ENCODE peak calls at places on chromosomes 5 and 9, in four cellular contexts. One of them, this sample, is unnamed.

GRCh38 chr5:4837489-4838058 is 302.6 kb upstream of the ADAMTS16 start:
- DNase-seq in A549: no peak
- DNase-seq in activated naive CD4-positive, alpha-beta T cell treated with anti-CD3 and anti-CD28 coated beads for 36 hours: no peak
- DNase-seq in COLO829: no peak
- DNase-seq in this sample: no peak

GRCh38 chr9:69308217-69308931 is 16.6 kb upstream of the ENTREP1 start:
- DNase-seq in A549: no peak
- DNase-seq in COLO829: no peak
- DNase-seq in activated naive CD4-positive, alpha-beta T cell treated with anti-CD3 and anti-CD28 coated beads for 36 hours: no peak
- DNase-seq in this sample: no peak

GRCh38 chr5:148682283-148683026 is 28.1 kb upstream of the HTR4 start:
- DNase-seq in COLO829: no peak
- DNase-seq in activated naive CD4-positive, alpha-beta T cell treated with anti-CD3 and anti-CD28 coated beads for 36 hours: no peak
- DNase-seq in A549: no peak
- DNase-seq in this sample: no peak

GRCh38 chr5:1405539-1406530 is 39.4 kb downstream of the SLC6A3 start:
- DNase-seq in A549: no peak
- DNase-seq in COLO829: no peak
- DNase-seq in activated naive CD4-positive, alpha-beta T cell treated with anti-CD3 and anti-CD28 coated beads for 36 hours: no peak
- DNase-seq in this sample: no peak

GRCh38 chr5:84729326-84729725 is 344.6 kb upstream of the EDIL3 start:
- DNase-seq in COLO829: no peak
- DNase-seq in A549: peak; percentile 9
- DNase-seq in activated naive CD4-positive, alpha-beta T cell treated with anti-CD3 and anti-CD28 coated beads for 36 hours: no peak
- DNase-seq in this sample: no peak

GRCh38 chr5:136018814-136019777 is 9.7 kb upstream of the TGFBI start:
- DNase-seq in activated naive CD4-positive, alpha-beta T cell treated with anti-CD3 and anti-CD28 coated beads for 36 hours: no peak
- DNase-seq in COLO829: peak; percentile 50
- DNase-seq in A549: peak; percentile 80
- DNase-seq in this sample: peak; percentile 96

GRCh38 chr5:132009706-132010405 is 1.6 kb downstream of the ACSL6 start:
- DNase-seq in A549: no peak
- DNase-seq in activated naive CD4-positive, alpha-beta T cell treated with anti-CD3 and anti-CD28 coated beads for 36 hours: no peak
- DNase-seq in COLO829: no peak
- DNase-seq in this sample: no peak

GRCh38 chr5:90022002-90022710 is 387.4 kb downstream of the CETN3 start:
- DNase-seq in A549: no peak
- DNase-seq in COLO829: no peak
- DNase-seq in activated naive CD4-positive, alpha-beta T cell treated with anti-CD3 and anti-CD28 coated beads for 36 hours: no peak
- DNase-seq in this sample: peak; percentile 1

GRCh38 chr5:99019812-99020697 is 91.2 kb upstream of the CHD1 start:
- DNase-seq in activated naive CD4-positive, alpha-beta T cell treated with anti-CD3 and anti-CD28 coated beads for 36 hours: no peak
- DNase-seq in COLO829: peak; percentile 88
- DNase-seq in A549: peak; percentile 40
- DNase-seq in this sample: peak; percentile 94

GRCh38 chr9:136055715-136056545 is 39.2 kb downstream of the NACC2 start:
- DNase-seq in COLO829: no peak
- DNase-seq in activated naive CD4-positive, alpha-beta T cell treated with anti-CD3 and anti-CD28 coated beads for 36 hours: peak; percentile 54
- DNase-seq in A549: no peak
- DNase-seq in this sample: no peak

GRCh38 chr5:6419340-6419852 is 29.3 kb upstream of the UBE2QL1 start:
- DNase-seq in activated naive CD4-positive, alpha-beta T cell treated with anti-CD3 and anti-CD28 coated beads for 36 hours: no peak
- DNase-seq in A549: peak; percentile 30
- DNase-seq in COLO829: no peak
- DNase-seq in this sample: no peak

GRCh38 chr5:174654442-174654841 is 69.9 kb upstream of the MSX2 start:
- DNase-seq in A549: no peak
- DNase-seq in activated naive CD4-positive, alpha-beta T cell treated with anti-CD3 and anti-CD28 coated beads for 36 hours: no peak
- DNase-seq in COLO829: no peak
- DNase-seq in this sample: no peak

GRCh38 chr5:112738180-112738560 is 485 bp downstream of the APC start:
- DNase-seq in activated naive CD4-positive, alpha-beta T cell treated with anti-CD3 and anti-CD28 coated beads for 36 hours: peak; percentile 5
- DNase-seq in A549: no peak
- DNase-seq in COLO829: no peak
- DNase-seq in this sample: peak; percentile 49

GRCh38 chr9:132942541-132943182 is 1.8 kb downstream of the TSC1 start:
- DNase-seq in activated naive CD4-positive, alpha-beta T cell treated with anti-CD3 and anti-CD28 coated beads for 36 hours: no peak
- DNase-seq in A549: no peak
- DNase-seq in COLO829: no peak
- DNase-seq in this sample: no peak

GRCh38 chr5:96835727-96836126 is 28.0 kb upstream of the ERAP1 start:
- DNase-seq in COLO829: no peak
- DNase-seq in A549: no peak
- DNase-seq in activated naive CD4-positive, alpha-beta T cell treated with anti-CD3 and anti-CD28 coated beads for 36 hours: no peak
- DNase-seq in this sample: no peak

GRCh38 chr9:17776735-17777134 is 197.9 kb downstream of the SH3GL2 start:
- DNase-seq in activated naive CD4-positive, alpha-beta T cell treated with anti-CD3 and anti-CD28 coated beads for 36 hours: no peak
- DNase-seq in COLO829: no peak
- DNase-seq in A549: no peak
- DNase-seq in this sample: no peak

GRCh38 chr5:44714871-44715580 is 93.7 kb upstream of the MRPS30 start:
- DNase-seq in A549: no peak
- DNase-seq in activated naive CD4-positive, alpha-beta T cell treated with anti-CD3 and anti-CD28 coated beads for 36 hours: no peak
- DNase-seq in COLO829: no peak
- DNase-seq in this sample: no peak

GRCh38 chr9:121713400-121714070 is 62.1 kb downstream of the DAB2IP start:
- DNase-seq in A549: no peak
- DNase-seq in activated naive CD4-positive, alpha-beta T cell treated with anti-CD3 and anti-CD28 coated beads for 36 hours: no peak
- DNase-seq in COLO829: no peak
- DNase-seq in this sample: no peak

GRCh38 chr9:105647595-105648349 is 14.5 kb upstream of the TAL2 start:
- DNase-seq in activated naive CD4-positive, alpha-beta T cell treated with anti-CD3 and anti-CD28 coated beads for 36 hours: no peak
- DNase-seq in A549: no peak
- DNase-seq in COLO829: no peak
- DNase-seq in this sample: no peak

GRCh38 chr5:9045946-9046345 is 499.9 kb downstream of the SEMA5A start:
- DNase-seq in activated naive CD4-positive, alpha-beta T cell treated with anti-CD3 and anti-CD28 coated beads for 36 hours: no peak
- DNase-seq in COLO829: no peak
- DNase-seq in A549: no peak
- DNase-seq in this sample: no peak

GRCh38 chr5:136066705-136067271 is 38.0 kb downstream of the TGFBI start:
- DNase-seq in COLO829: no peak
- DNase-seq in A549: peak; percentile 60
- DNase-seq in activated naive CD4-positive, alpha-beta T cell treated with anti-CD3 and anti-CD28 coated beads for 36 hours: no peak
- DNase-seq in this sample: peak; percentile 22

GRCh38 chr9:85115473-85115872 is 445.9 kb downstream of the NTRK2 start:
- DNase-seq in A549: no peak
- DNase-seq in COLO829: no peak
- DNase-seq in activated naive CD4-positive, alpha-beta T cell treated with anti-CD3 and anti-CD28 coated beads for 36 hours: no peak
- DNase-seq in this sample: no peak

GRCh38 chr5:41508186-41508585 is 2.2 kb downstream of the PLCXD3 start:
- DNase-seq in activated naive CD4-positive, alpha-beta T cell treated with anti-CD3 and anti-CD28 coated beads for 36 hours: no peak
- DNase-seq in A549: no peak
- DNase-seq in COLO829: no peak
- DNase-seq in this sample: no peak

GRCh38 chr5:43294226-43294625 is 19.0 kb downstream of the HMGCS1 start:
- DNase-seq in A549: no peak
- DNase-seq in activated naive CD4-positive, alpha-beta T cell treated with anti-CD3 and anti-CD28 coated beads for 36 hours: no peak
- DNase-seq in COLO829: no peak
- DNase-seq in this sample: no peak

GRCh38 chr9:16132513-16132912 is 579.7 kb downstream of the CCDC171 start:
- DNase-seq in COLO829: no peak
- DNase-seq in activated naive CD4-positive, alpha-beta T cell treated with anti-CD3 and anti-CD28 coated beads for 36 hours: no peak
- DNase-seq in A549: no peak
- DNase-seq in this sample: no peak

GRCh38 chr5:77972545-77973252 is 196.6 kb upstream of the TBCA start:
- DNase-seq in A549: no peak
- DNase-seq in activated naive CD4-positive, alpha-beta T cell treated with anti-CD3 and anti-CD28 coated beads for 36 hours: peak; percentile 43
- DNase-seq in COLO829: no peak
- DNase-seq in this sample: no peak

GRCh38 chr5:162209005-162209605 is 141.5 kb downstream of the GABRG2 start:
- DNase-seq in activated naive CD4-positive, alpha-beta T cell treated with anti-CD3 and anti-CD28 coated beads for 36 hours: peak; percentile 13
- DNase-seq in COLO829: no peak
- DNase-seq in A549: peak; percentile 37
- DNase-seq in this sample: peak; percentile 71

GRCh38 chr9:37329576-37329975 is 92.9 kb upstream of the GRHPR start:
- DNase-seq in activated naive CD4-positive, alpha-beta T cell treated with anti-CD3 and anti-CD28 coated beads for 36 hours: peak; percentile 16
- DNase-seq in COLO829: no peak
- DNase-seq in A549: peak; percentile 68
- DNase-seq in this sample: peak; percentile 58

GRCh38 chr9:13568851-13569618 is 289.5 kb upstream of the MPDZ start:
- DNase-seq in A549: no peak
- DNase-seq in activated naive CD4-positive, alpha-beta T cell treated with anti-CD3 and anti-CD28 coated beads for 36 hours: no peak
- DNase-seq in COLO829: no peak
- DNase-seq in this sample: peak; percentile 14

GRCh38 chr5:91020065-91020800 is 362.9 kb downstream of the ARRDC3 start:
- DNase-seq in A549: no peak
- DNase-seq in activated naive CD4-positive, alpha-beta T cell treated with anti-CD3 and anti-CD28 coated beads for 36 hours: no peak
- DNase-seq in COLO829: no peak
- DNase-seq in this sample: no peak

GRCh38 chr5:120808135-120808534 is 344.0 kb downstream of the PRR16 start:
- DNase-seq in activated naive CD4-positive, alpha-beta T cell treated with anti-CD3 and anti-CD28 coated beads for 36 hours: no peak
- DNase-seq in COLO829: no peak
- DNase-seq in A549: no peak
- DNase-seq in this sample: no peak

GRCh38 chr5:124583469-124584350 is 162.7 kb downstream of the ZNF608 start:
- DNase-seq in COLO829: no peak
- DNase-seq in A549: peak; percentile 64
- DNase-seq in activated naive CD4-positive, alpha-beta T cell treated with anti-CD3 and anti-CD28 coated beads for 36 hours: peak; percentile 26
- DNase-seq in this sample: no peak

GRCh38 chr9:124790301-124790700 is 13.4 kb downstream of the OLFML2A start:
- DNase-seq in COLO829: no peak
- DNase-seq in activated naive CD4-positive, alpha-beta T cell treated with anti-CD3 and anti-CD28 coated beads for 36 hours: no peak
- DNase-seq in A549: no peak
- DNase-seq in this sample: no peak

GRCh38 chr9:99593621-99594020 is 228.1 kb upstream of the NR4A3 start:
- DNase-seq in A549: no peak
- DNase-seq in COLO829: no peak
- DNase-seq in activated naive CD4-positive, alpha-beta T cell treated with anti-CD3 and anti-CD28 coated beads for 36 hours: no peak
- DNase-seq in this sample: no peak

GRCh38 chr9:133202145-133202513 is 6.9 kb downstream of the OBP2B start:
- DNase-seq in COLO829: no peak
- DNase-seq in A549: no peak
- DNase-seq in activated naive CD4-positive, alpha-beta T cell treated with anti-CD3 and anti-CD28 coated beads for 36 hours: no peak
- DNase-seq in this sample: no peak

GRCh38 chr9:12775373-12775962 is 648 bp downstream of the LURAP1L start:
- DNase-seq in COLO829: no peak
- DNase-seq in A549: no peak
- DNase-seq in activated naive CD4-positive, alpha-beta T cell treated with anti-CD3 and anti-CD28 coated beads for 36 hours: no peak
- DNase-seq in this sample: no peak

GRCh38 chr5:143001764-143002351 is 231.7 kb downstream of the ARHGAP26 start:
- DNase-seq in COLO829: no peak
- DNase-seq in activated naive CD4-positive, alpha-beta T cell treated with anti-CD3 and anti-CD28 coated beads for 36 hours: peak; percentile 49
- DNase-seq in A549: no peak
- DNase-seq in this sample: no peak

This sample was measured in SK-MEL-5.